ENCODE peak calls at places on chromosomes 1 and 21, in nine cellular contexts. One of them, this sample, is unnamed. For H3K9me3, the result is how much of the 10 kb centered on the place peaks cover.

GRCh38 chr1:22291057-22291456 is 148.2 kb upstream of the WNT4 start:
- DNase-seq in heart left ventricle: no peak
- DNase-seq in T-helper 17 cell: no peak
- DNase-seq in astrocyte: no peak
- DNase-seq in adipocyte: no peak
- DNase-seq in neuronal stem cell: no peak
- DNase-seq in CD8-positive, alpha-beta T cell: no peak
- DNase-seq in CD4-positive, alpha-beta memory T cell: no peak
- DNase-seq in GM12878: no peak
- DNase-seq in this sample: no peak

GRCh38 chr1:212487774-212488435 is 55.2 kb downstream of the NENF start:
- DNase-seq in heart left ventricle: no peak
- DNase-seq in T-helper 17 cell: no peak
- DNase-seq in astrocyte: no peak
- DNase-seq in adipocyte: no peak
- DNase-seq in neuronal stem cell: no peak
- DNase-seq in CD8-positive, alpha-beta T cell: no peak
- DNase-seq in CD4-positive, alpha-beta memory T cell: no peak
- DNase-seq in GM12878: no peak
- DNase-seq in this sample: no peak

GRCh38 chr1:26483980-26484379 is 11.7 kb downstream of the HMGN2 start:
- DNase-seq in heart left ventricle: no peak
- DNase-seq in T-helper 17 cell: no peak
- DNase-seq in astrocyte: peak
- DNase-seq in adipocyte: peak
- DNase-seq in neuronal stem cell: no peak
- DNase-seq in CD8-positive, alpha-beta T cell: no peak
- DNase-seq in CD4-positive, alpha-beta memory T cell: no peak
- DNase-seq in GM12878: no peak
- DNase-seq in this sample: no peak

GRCh38 chr21:26835027-26835713 is 10.0 kb downstream of the ADAMTS1 start:
- DNase-seq in heart left ventricle: peak
- DNase-seq in T-helper 17 cell: no peak
- DNase-seq in astrocyte: peak
- DNase-seq in adipocyte: peak
- DNase-seq in neuronal stem cell: no peak
- DNase-seq in CD8-positive, alpha-beta T cell: no peak
- DNase-seq in CD4-positive, alpha-beta memory T cell: no peak
- DNase-seq in GM12878: no peak
- DNase-seq in this sample: peak

GRCh38 chr21:37263827-37264226 is 3.3 kb downstream of the VPS26C start:
- DNase-seq in heart left ventricle: no peak
- DNase-seq in T-helper 17 cell: no peak
- DNase-seq in astrocyte: peak
- DNase-seq in adipocyte: no peak
- DNase-seq in neuronal stem cell: no peak
- DNase-seq in CD8-positive, alpha-beta T cell: no peak
- DNase-seq in CD4-positive, alpha-beta memory T cell: no peak
- DNase-seq in GM12878: no peak
- DNase-seq in this sample: no peak

GRCh38 chr1:155196103-155196892 is 11.4 kb downstream of the THBS3 start:
- DNase-seq in heart left ventricle: no peak
- DNase-seq in T-helper 17 cell: no peak
- DNase-seq in astrocyte: no peak
- DNase-seq in adipocyte: no peak
- DNase-seq in neuronal stem cell: peak
- DNase-seq in CD8-positive, alpha-beta T cell: no peak
- DNase-seq in CD4-positive, alpha-beta memory T cell: no peak
- DNase-seq in GM12878: no peak
- DNase-seq in this sample: no peak

GRCh38 chr1:165075725-165076370 is 280.7 kb downstream of the LMX1A start:
- DNase-seq in heart left ventricle: no peak
- DNase-seq in T-helper 17 cell: no peak
- DNase-seq in astrocyte: no peak
- DNase-seq in adipocyte: peak
- DNase-seq in neuronal stem cell: no peak
- DNase-seq in CD8-positive, alpha-beta T cell: no peak
- DNase-seq in CD4-positive, alpha-beta memory T cell: no peak
- DNase-seq in GM12878: no peak
- DNase-seq in this sample: no peak

GRCh38 chr1:177873238-177873637 is 96.6 kb downstream of the SEC16B start:
- DNase-seq in heart left ventricle: no peak
- DNase-seq in T-helper 17 cell: no peak
- DNase-seq in astrocyte: peak
- DNase-seq in adipocyte: peak
- DNase-seq in neuronal stem cell: no peak
- DNase-seq in CD8-positive, alpha-beta T cell: no peak
- DNase-seq in CD4-positive, alpha-beta memory T cell: no peak
- DNase-seq in GM12878: no peak
- DNase-seq in this sample: no peak

GRCh38 chr1:154962238-154962678 is 676 bp upstream of the PYGO2 start:
- DNase-seq in heart left ventricle: peak
- DNase-seq in T-helper 17 cell: no peak
- DNase-seq in astrocyte: no peak
- DNase-seq in adipocyte: peak
- DNase-seq in neuronal stem cell: peak
- DNase-seq in CD8-positive, alpha-beta T cell: no peak
- DNase-seq in CD4-positive, alpha-beta memory T cell: peak
- DNase-seq in GM12878: no peak
- DNase-seq in this sample: no peak

GRCh38 chr21:38980416-38981319 is 174.9 kb downstream of the ETS2 start:
- DNase-seq in heart left ventricle: no peak
- DNase-seq in T-helper 17 cell: no peak
- DNase-seq in astrocyte: no peak
- DNase-seq in adipocyte: no peak
- DNase-seq in neuronal stem cell: no peak
- DNase-seq in CD8-positive, alpha-beta T cell: no peak
- DNase-seq in CD4-positive, alpha-beta memory T cell: no peak
- DNase-seq in GM12878: no peak
- DNase-seq in this sample: no peak

GRCh38 chr1:165228676-165229075 is 127.8 kb downstream of the LMX1A start:
- DNase-seq in heart left ventricle: no peak
- DNase-seq in T-helper 17 cell: no peak
- DNase-seq in astrocyte: no peak
- DNase-seq in adipocyte: peak
- DNase-seq in neuronal stem cell: no peak
- DNase-seq in CD8-positive, alpha-beta T cell: no peak
- DNase-seq in CD4-positive, alpha-beta memory T cell: no peak
- DNase-seq in GM12878: no peak
- DNase-seq in this sample: no peak

GRCh38 chr1:198443374-198444233 is 96.9 kb downstream of the ATP6V1G3 start:
- DNase-seq in heart left ventricle: no peak
- DNase-seq in T-helper 17 cell: no peak
- DNase-seq in astrocyte: peak
- DNase-seq in adipocyte: peak
- DNase-seq in neuronal stem cell: no peak
- DNase-seq in CD8-positive, alpha-beta T cell: no peak
- DNase-seq in CD4-positive, alpha-beta memory T cell: no peak
- DNase-seq in GM12878: no peak
- DNase-seq in this sample: no peak

GRCh38 chr21:42245348-42246185 is 26.6 kb downstream of the ABCG1 start:
- DNase-seq in heart left ventricle: no peak
- DNase-seq in T-helper 17 cell: no peak
- DNase-seq in astrocyte: no peak
- DNase-seq in adipocyte: no peak
- DNase-seq in neuronal stem cell: no peak
- DNase-seq in CD8-positive, alpha-beta T cell: no peak
- DNase-seq in CD4-positive, alpha-beta memory T cell: no peak
- DNase-seq in GM12878: no peak
- DNase-seq in this sample: no peak

GRCh38 chr1:109793486-109794318 is 30.0 kb upstream of the EPS8L3 start:
- DNase-seq in heart left ventricle: peak
- DNase-seq in T-helper 17 cell: no peak
- DNase-seq in astrocyte: peak
- DNase-seq in adipocyte: peak
- DNase-seq in neuronal stem cell: no peak
- DNase-seq in CD8-positive, alpha-beta T cell: peak
- DNase-seq in CD4-positive, alpha-beta memory T cell: peak
- DNase-seq in GM12878: no peak
- DNase-seq in this sample: peak

GRCh38 chr1:74199504-74199903 is 1.5 kb downstream of the FPGT start:
- DNase-seq in heart left ventricle: no peak
- DNase-seq in T-helper 17 cell: no peak
- DNase-seq in astrocyte: no peak
- DNase-seq in adipocyte: no peak
- DNase-seq in neuronal stem cell: no peak
- DNase-seq in CD8-positive, alpha-beta T cell: no peak
- DNase-seq in CD4-positive, alpha-beta memory T cell: no peak
- DNase-seq in GM12878: no peak
- DNase-seq in this sample: no peak

GRCh38 chr1:230868736-230869385 is 540 bp upstream of the C1orf198 start:
- DNase-seq in heart left ventricle: peak
- DNase-seq in T-helper 17 cell: no peak
- DNase-seq in astrocyte: no peak
- DNase-seq in adipocyte: peak
- DNase-seq in neuronal stem cell: peak
- DNase-seq in CD8-positive, alpha-beta T cell: no peak
- DNase-seq in CD4-positive, alpha-beta memory T cell: no peak
- DNase-seq in GM12878: no peak
- DNase-seq in this sample: no peak

GRCh38 chr1:244778356-244778755 is 57.1 kb upstream of the COX20 start:
- DNase-seq in heart left ventricle: no peak
- DNase-seq in T-helper 17 cell: no peak
- DNase-seq in astrocyte: peak
- DNase-seq in adipocyte: peak
- DNase-seq in neuronal stem cell: no peak
- DNase-seq in CD8-positive, alpha-beta T cell: no peak
- DNase-seq in CD4-positive, alpha-beta memory T cell: no peak
- DNase-seq in GM12878: no peak
- DNase-seq in this sample: no peak

GRCh38 chr1:152419917-152420316 is 5.9 kb upstream of the CRNN start:
- DNase-seq in heart left ventricle: no peak
- DNase-seq in T-helper 17 cell: no peak
- DNase-seq in astrocyte: no peak
- DNase-seq in adipocyte: no peak
- DNase-seq in neuronal stem cell: no peak
- DNase-seq in CD8-positive, alpha-beta T cell: no peak
- DNase-seq in CD4-positive, alpha-beta memory T cell: no peak
- DNase-seq in GM12878: no peak
- DNase-seq in this sample: no peak

GRCh38 chr1:152413909-152414308 is at the start of gene CRNN:
- DNase-seq in heart left ventricle: no peak
- DNase-seq in T-helper 17 cell: no peak
- DNase-seq in astrocyte: no peak
- DNase-seq in adipocyte: no peak
- DNase-seq in neuronal stem cell: no peak
- DNase-seq in CD8-positive, alpha-beta T cell: no peak
- DNase-seq in CD4-positive, alpha-beta memory T cell: no peak
- DNase-seq in GM12878: no peak
- DNase-seq in this sample: no peak

GRCh38 chr1:152411144-152411543 is 2.9 kb downstream of the CRNN start:
- DNase-seq in heart left ventricle: no peak
- DNase-seq in T-helper 17 cell: no peak
- DNase-seq in astrocyte: no peak
- DNase-seq in adipocyte: no peak
- DNase-seq in neuronal stem cell: no peak
- DNase-seq in CD8-positive, alpha-beta T cell: no peak
- DNase-seq in CD4-positive, alpha-beta memory T cell: no peak
- DNase-seq in GM12878: no peak
- DNase-seq in this sample: no peak

GRCh38 chr1:152411846-152412245 is 2.2 kb downstream of the CRNN start:
- DNase-seq in heart left ventricle: no peak
- DNase-seq in T-helper 17 cell: no peak
- DNase-seq in astrocyte: no peak
- DNase-seq in adipocyte: no peak
- DNase-seq in neuronal stem cell: no peak
- DNase-seq in CD8-positive, alpha-beta T cell: no peak
- DNase-seq in CD4-positive, alpha-beta memory T cell: no peak
- DNase-seq in GM12878: no peak
- DNase-seq in this sample: no peak

GRCh38 chr1:152415454-152416227 is 1.6 kb upstream of the CRNN start:
- DNase-seq in heart left ventricle: no peak
- DNase-seq in T-helper 17 cell: no peak
- DNase-seq in astrocyte: no peak
- DNase-seq in adipocyte: no peak
- DNase-seq in neuronal stem cell: no peak
- DNase-seq in CD8-positive, alpha-beta T cell: no peak
- DNase-seq in CD4-positive, alpha-beta memory T cell: no peak
- DNase-seq in GM12878: no peak
- DNase-seq in this sample: no peak
- H3K9me3 ChIP-seq in heart left ventricle: under half
- H3K9me3 ChIP-seq in T-helper 17 cell: under half
- H3K9me3 ChIP-seq in astrocyte: under half
- H3K9me3 ChIP-seq in adipocyte: under half
- H3K9me3 ChIP-seq in neuronal stem cell: under half
- H3K9me3 ChIP-seq in CD8-positive, alpha-beta T cell: under half
- H3K9me3 ChIP-seq in CD4-positive, alpha-beta memory T cell: under half
- H3K9me3 ChIP-seq in GM12878: under half
- H3K9me3 ChIP-seq in this sample: under half

GRCh38 chr1:247043406-247043805 is 35.2 kb downstream of the ZNF670 start:
- DNase-seq in heart left ventricle: no peak
- DNase-seq in T-helper 17 cell: no peak
- DNase-seq in astrocyte: no peak
- DNase-seq in adipocyte: no peak
- DNase-seq in neuronal stem cell: no peak
- DNase-seq in CD8-positive, alpha-beta T cell: no peak
- DNase-seq in CD4-positive, alpha-beta memory T cell: no peak
- DNase-seq in GM12878: no peak
- DNase-seq in this sample: no peak

GRCh38 chr1:247037483-247038320 is 29.8 kb upstream of the ZNF695 start:
- DNase-seq in heart left ventricle: no peak
- DNase-seq in T-helper 17 cell: no peak
- DNase-seq in astrocyte: no peak
- DNase-seq in adipocyte: no peak
- DNase-seq in neuronal stem cell: no peak
- DNase-seq in CD8-positive, alpha-beta T cell: no peak
- DNase-seq in CD4-positive, alpha-beta memory T cell: no peak
- DNase-seq in GM12878: no peak
- DNase-seq in this sample: no peak
- H3K9me3 ChIP-seq in heart left ventricle: half or more
- H3K9me3 ChIP-seq in T-helper 17 cell: under half
- H3K9me3 ChIP-seq in astrocyte: under half
- H3K9me3 ChIP-seq in adipocyte: half or more
- H3K9me3 ChIP-seq in neuronal stem cell: half or more
- H3K9me3 ChIP-seq in CD8-positive, alpha-beta T cell: under half
- H3K9me3 ChIP-seq in CD4-positive, alpha-beta memory T cell: under half
- H3K9me3 ChIP-seq in GM12878: under half
- H3K9me3 ChIP-seq in this sample: under half

GRCh38 chr1:81374481-81374880 is 426.3 kb upstream of the ADGRL2 start:
- DNase-seq in heart left ventricle: no peak
- DNase-seq in T-helper 17 cell: no peak
- DNase-seq in astrocyte: no peak
- DNase-seq in adipocyte: no peak
- DNase-seq in neuronal stem cell: no peak
- DNase-seq in CD8-positive, alpha-beta T cell: no peak
- DNase-seq in CD4-positive, alpha-beta memory T cell: no peak
- DNase-seq in GM12878: no peak
- DNase-seq in this sample: no peak
- H3K9me3 ChIP-seq in heart left ventricle: under half
- H3K9me3 ChIP-seq in T-helper 17 cell: under half
- H3K9me3 ChIP-seq in astrocyte: under half
- H3K9me3 ChIP-seq in adipocyte: under half
- H3K9me3 ChIP-seq in neuronal stem cell: under half
- H3K9me3 ChIP-seq in CD8-positive, alpha-beta T cell: under half
- H3K9me3 ChIP-seq in CD4-positive, alpha-beta memory T cell: under half
- H3K9me3 ChIP-seq in GM12878: under half
- H3K9me3 ChIP-seq in this sample: under half

DNA sequence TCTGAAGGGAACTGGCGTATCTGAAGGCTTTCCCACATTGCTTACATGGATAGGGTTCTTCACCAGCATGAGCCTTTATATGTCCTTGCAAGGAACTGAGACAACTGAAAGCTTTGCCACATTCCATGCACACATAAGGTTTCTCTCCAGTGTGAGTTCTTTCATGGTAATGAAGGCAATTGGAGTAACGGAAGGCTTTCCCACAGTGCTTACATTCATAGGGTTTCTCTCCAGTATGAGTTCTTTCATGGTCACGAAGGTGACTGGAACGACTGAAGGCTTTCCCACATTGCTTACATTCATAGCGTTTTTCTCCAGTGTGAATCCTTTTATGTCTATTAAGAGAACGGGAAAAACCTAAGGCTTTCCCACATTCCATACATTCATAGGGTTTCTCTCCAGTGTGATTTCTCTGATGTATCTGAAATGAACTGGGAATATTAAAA is 15.0 kb downstream of the ZNF124 start:
- DNase-seq in heart left ventricle: no peak
- DNase-seq in T-helper 17 cell: no peak
- DNase-seq in astrocyte: no peak
- DNase-seq in adipocyte: no peak
- DNase-seq in neuronal stem cell: no peak
- DNase-seq in CD8-positive, alpha-beta T cell: no peak
- DNase-seq in CD4-positive, alpha-beta memory T cell: peak
- DNase-seq in GM12878: no peak
- DNase-seq in this sample: no peak
- H3K9me3 ChIP-seq in heart left ventricle: half or more
- H3K9me3 ChIP-seq in T-helper 17 cell: half or more
- H3K9me3 ChIP-seq in astrocyte: under half
- H3K9me3 ChIP-seq in adipocyte: half or more
- H3K9me3 ChIP-seq in neuronal stem cell: half or more
- H3K9me3 ChIP-seq in CD8-positive, alpha-beta T cell: half or more
- H3K9me3 ChIP-seq in CD4-positive, alpha-beta memory T cell: half or more
- H3K9me3 ChIP-seq in GM12878: half or more
- H3K9me3 ChIP-seq in this sample: half or more

This sample was measured in ascending aorta.